ENCODE peak calls at places on chromosomes 6 and 20, in seven cellular contexts. C is Ammon's horn; M is iris pigment epithelial cell; I is NCI-H1417; Q is A549; N is stimulated activated CD4-positive, alpha-beta T cell treated with anti-CD3 and anti-CD28 coated beads, TNF-alpha, amount 100 ng/mL, for 1 hour; Y is aorta. F is an unnamed sample.

GRCh38 chr20:745683-746301 is 22.5 kb downstream of the SLC52A3 start:
- DNase-seq in N (no peak), C (no peak), Q (no peak), Y (no peak), I (no peak), M (no peak), F (no peak)

GRCh38 chr20:44709797-44710196 is 5.4 kb upstream of the CCN5 start:
- DNase-seq in I (no peak), C (no peak), Y (no peak), Q (no peak), M (no peak), N (no peak), F (no peak)

GRCh38 chr6:100475554-100476325 is 11.0 kb upstream of the SIM1 start:
- DNase-seq in I (no peak), M (peak), Q (no peak), Y (no peak), C (no peak), N (no peak), F (no peak)

GRCh38 chr20:5770240-5770986 is 20.2 kb downstream of the SHLD1 start:
- DNase-seq in N (no peak), M (no peak), Q (no peak), I (no peak), C (no peak), Y (no peak), F (no peak)

GRCh38 chr20:39893013-39893685 is 795.9 kb downstream of the MAFB start:
- DNase-seq in M (peak), Y (no peak), Q (no peak), C (no peak), I (no peak), N (no peak), F (no peak)

GRCh38 chr6:22194188-22194921 is 102.5 kb downstream of the PRL start:
- DNase-seq in Q (no peak), C (no peak), Y (no peak), M (peak), N (no peak), I (no peak), F (no peak)

GRCh38 chr20:32945710-32946221 is 58.5 kb downstream of the SUN5 start:
- DNase-seq in C (no peak), Y (no peak), I (no peak), M (peak), Q (peak), N (no peak), F (no peak)

GRCh38 chr6:72619883-72620696 is 1.8 kb upstream of the KCNQ5 start:
- DNase-seq in C (peak), M (peak), Y (peak), Q (no peak), N (peak), I (no peak), F (peak)

GRCh38 chr6:145042559-145042958 is 692.8 kb downstream of the EPM2A start:
- DNase-seq in Y (no peak), C (no peak), Q (no peak), I (no peak), M (no peak), N (no peak), F (no peak)

GRCh38 chr6:170063851-170064617 is 226.8 kb downstream of the DLL1 start:
- DNase-seq in M (no peak), Y (peak), I (no peak), Q (no peak), C (no peak), N (no peak), F (no peak)

GRCh38 chr6:111615916-111616612 is 10.4 kb upstream of the TRAF3IP2 start:
- DNase-seq in N (no peak), I (peak), M (no peak), Q (no peak), Y (no peak), C (no peak), F (no peak)

GRCh38 chr20:1505361-1505760 is 14.1 kb upstream of the SIRPB2 start:
- DNase-seq in Q (no peak), C (no peak), I (no peak), N (no peak), Y (no peak), M (peak), F (no peak)

F was measured in activated T-helper 1 cell treated with anti-CD3 and anti-CD28 coated beads, Interleukin-2, amount 50 U/mL, for 16 hours.